ENCODE peak calls at places on chromosomes 5 and 9, in four cellular contexts. B, Z, C and H are unnamed samples.

GRCh38 chr9:126127591-126127990 is 199.0 kb upstream of the MVB12B start:
- DNase-seq in B (no peak), Z (no peak), C (no peak), H (no peak)

GRCh38 chr5:9549941-9550340 is 4.1 kb upstream of the SEMA5A start:
- DNase-seq in B (no peak), Z (no peak), C (no peak), H (no peak)

GRCh38 chr5:65081071-65081470 is 312.3 kb downstream of the CWC27 start:
- DNase-seq in B (no peak), Z (no peak), C (no peak), H (no peak)

GRCh38 chr5:176812269-176813259 is 2.2 kb downstream of the UNC5A start:
- DNase-seq in B (no peak), Z (no peak), C (no peak), H (no peak)

GRCh38 chr5:137361275-137361674 is 137.9 kb downstream of the SPOCK1 start:
- DNase-seq in B (no peak), Z (no peak), C (no peak), H (no peak)

GRCh38 chr9:18549772-18550171 is 75.8 kb downstream of the ADAMTSL1 start:
- DNase-seq in B (no peak), Z (no peak), C (no peak), H (no peak)

GRCh38 chr5:138339086-138339456 is 1.0 kb downstream of the FAM53C start:
- DNase-seq in B (no peak), Z (no peak), C (no peak), H (no peak)

GRCh38 chr5:110268985-110269384 is 457.5 kb downstream of the TMEM232 start:
- DNase-seq in B (no peak), Z (no peak), C (no peak), H (no peak)

GRCh38 chr5:1737790-1738405 is 61.7 kb downstream of the MRPL36 start:
- DNase-seq in B (no peak), Z (no peak), C (no peak), H (no peak)

GRCh38 chr5:75484605-75485004 is 26.8 kb downstream of the CERT1 start:
- DNase-seq in B (no peak), Z (no peak), C (no peak), H (no peak)

GRCh38 chr9:123657921-123658320 is 272.0 kb downstream of the DENND1A start:
- DNase-seq in B (no peak), Z (no peak), C (no peak), H (no peak)

GRCh38 chr5:54785729-54786548 is 199.5 kb downstream of the ESM1 start:
- DNase-seq in B (peak; percentile 71), Z (no peak), C (peak; percentile 38), H (peak; percentile 68)

DNA sequence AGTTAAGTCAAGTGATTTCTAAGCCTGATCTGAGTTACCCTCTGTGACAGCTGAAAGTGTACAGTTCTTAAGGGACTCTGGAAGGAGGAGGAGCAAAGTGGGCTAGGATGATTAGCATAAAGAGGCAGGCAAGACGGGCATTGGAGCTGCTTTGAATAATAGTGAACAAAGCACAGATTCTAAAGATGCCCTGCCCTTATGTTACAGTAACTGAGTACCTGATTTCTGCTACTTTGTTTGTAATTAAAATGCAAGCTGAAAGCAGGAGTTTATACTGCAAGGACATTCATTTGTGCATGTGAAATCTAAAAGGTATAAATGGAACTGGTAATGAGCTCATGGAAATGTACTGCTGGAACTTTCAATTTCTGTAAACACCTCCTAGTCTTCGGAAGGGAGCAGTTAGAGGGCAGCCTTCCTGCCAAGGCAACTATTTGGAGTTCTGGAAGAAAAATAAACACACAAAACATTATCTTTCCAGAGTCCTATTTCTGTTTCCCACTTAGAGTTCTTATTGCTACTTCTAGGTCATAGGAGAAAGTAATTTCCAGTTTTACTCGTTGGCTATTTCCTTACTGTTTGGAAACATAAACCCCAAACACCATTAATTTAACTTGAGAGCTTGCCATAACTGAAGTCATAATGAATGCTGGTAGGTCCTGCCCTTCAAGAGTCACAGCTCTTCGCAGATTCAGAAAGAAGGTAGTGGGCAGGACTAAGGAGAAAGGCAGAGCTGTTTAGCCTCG is at the start of gene RANBP3L:
- DNase-seq in B (no peak), Z (no peak), C (no peak), H (no peak)
- H3K4me3 ChIP-seq in B (peak within 1 kb of the TSS; percentile 37), Z (peak within 1 kb of the TSS; percentile 11), C (peak within 1 kb of the TSS; percentile 49), H (peak within 1 kb of the TSS; percentile 35)

GRCh38 chr9:92762196-92762595 is 2.4 kb downstream of the BICD2 start:
- DNase-seq in B (no peak), Z (no peak), C (no peak), H (no peak)
- H3K4me1 ChIP-seq in B (peaks cover 55% of the 10 kb centered on the region), Z (peaks cover 22% of the 10 kb centered on the region), C (peaks cover 13% of the 10 kb centered on the region), H (peaks cover 40% of the 10 kb centered on the region)

GRCh38 chr9:134532084-134532483 is 109.5 kb upstream of the COL5A1 start:
- DNase-seq in B (no peak), Z (no peak), C (no peak), H (peak; percentile 15)

GRCh38 chr9:134534661-134535080 is 106.9 kb upstream of the COL5A1 start:
- DNase-seq in B (no peak), Z (no peak), C (no peak), H (no peak)

GRCh38 chr9:134530724-134531123 is 110.9 kb upstream of the COL5A1 start:
- DNase-seq in B (no peak), Z (no peak), C (no peak), H (no peak)

GRCh38 chr9:134533850-134534585 is 107.6 kb upstream of the COL5A1 start:
- DNase-seq in B (no peak), Z (no peak), C (no peak), H (no peak)

DNA sequence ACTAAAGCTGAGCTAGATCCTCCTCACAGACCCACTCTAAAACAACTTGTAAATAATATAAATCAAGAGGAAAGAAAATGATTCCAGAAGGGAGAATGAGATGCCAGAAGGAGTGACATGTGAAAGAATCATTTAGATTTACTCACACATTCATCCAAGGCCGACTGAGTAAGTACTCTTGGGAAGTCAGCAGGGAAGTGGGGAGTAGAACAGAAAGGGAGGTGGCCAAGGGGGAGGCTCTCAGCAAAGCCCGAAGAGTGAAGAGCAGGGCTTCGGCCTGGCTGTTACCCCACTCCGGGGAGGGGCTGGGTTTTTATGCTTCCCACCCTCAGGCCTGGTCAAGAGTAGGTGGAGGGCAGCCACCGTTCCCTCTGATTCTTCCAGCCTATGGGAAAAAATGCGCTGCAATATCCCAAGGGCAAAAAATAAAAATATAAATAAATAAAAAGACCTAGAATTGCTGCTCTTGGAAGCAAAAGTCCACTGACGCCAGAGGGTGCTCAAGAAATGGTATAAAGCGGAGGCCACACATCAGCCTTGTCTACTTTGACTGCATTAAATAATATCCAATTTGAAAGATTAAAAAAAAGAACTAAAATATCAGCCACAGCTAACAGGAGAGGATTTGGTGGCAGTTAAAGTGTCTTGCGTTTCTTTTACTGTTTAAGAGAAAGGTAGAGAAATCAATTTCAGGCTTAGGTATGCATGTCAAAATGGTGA is 110.2 kb upstream of the COL5A1 start:
- DNase-seq in B (no peak), Z (no peak), C (no peak), H (peak; percentile 6)
- TF ChIP-seq CTCF in B (no peak), Z (no peak), C (no peak), H (no peak)

GRCh38 chr9:129491486-129491855 is 129.4 kb downstream of the C9orf50 start:
- DNase-seq in B (peak; percentile 83), Z (no peak), C (peak; percentile 75), H (peak; percentile 83)
- H3K4me3 ChIP-seq in B (peak overlapping the region; percentile 69), Z (peak overlapping the region; percentile 48), C (peak overlapping the region; percentile 65), H (peak overlapping the region; percentile 53)

DNA sequence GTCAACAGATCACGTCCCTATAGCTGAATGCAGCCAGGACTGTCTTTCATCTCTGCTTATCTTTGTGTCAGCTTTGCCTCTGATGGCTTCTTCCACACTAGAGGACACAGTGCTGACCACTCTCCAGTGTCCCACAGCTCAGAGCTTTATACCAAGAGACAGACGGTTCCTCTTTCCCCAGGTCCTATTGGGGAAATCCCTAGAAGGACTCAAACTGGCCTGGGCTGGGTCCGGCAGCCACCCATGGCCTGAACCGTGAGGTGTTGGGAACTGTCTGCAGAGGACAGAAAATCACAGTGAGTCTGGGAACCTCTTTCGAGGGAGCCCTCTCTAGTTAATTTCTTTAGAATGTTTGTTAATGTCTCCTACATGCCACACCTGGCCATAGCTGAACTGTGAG is 68.3 kb upstream of the SHB start:
- DNase-seq in B (no peak), Z (no peak), C (no peak), H (peak; percentile 38)
- H3K4me1 ChIP-seq in B (peaks cover 4% of the 10 kb centered on the region), Z (no peaks in the 10 kb centered on the region), C (no peaks in the 10 kb centered on the region), H (no peaks in the 10 kb centered on the region)